ENCODE peak calls at places on chromosome 3, in eight cellular contexts. P is stomach, E is GM13977, K is GM12865, S is MCF 10A, C is A549, T is lung, Y is H1. J is an unnamed sample.

GRCh38 chr3:43288366-43288765 is 2.0 kb downstream of the SNRK start:
- DNase-seq in P (no peak), E (peak), K (peak), S (peak), C (no peak), T (no peak), Y (no peak), J (no peak)

GRCh38 chr3:18425641-18426403 is 683 bp upstream of the SATB1 start:
- DNase-seq in P (peak), E (peak), K (no peak), S (no peak), C (no peak), T (peak), Y (no peak), J (no peak)

GRCh38 chr3:163626753-163627152 is 1451.5 kb downstream of the SI start:
- DNase-seq in P (no peak), E (no peak), K (no peak), S (no peak), C (no peak), T (no peak), Y (no peak), J (no peak)

GRCh38 chr3:105537371-105538075 is 170.8 kb downstream of the ALCAM start:
- DNase-seq in P (no peak), E (no peak), K (no peak), S (no peak), C (no peak), T (no peak), Y (no peak), J (no peak)

GRCh38 chr3:15647629-15648167 is 46.2 kb downstream of the BTD start:
- DNase-seq in P (no peak), E (peak), K (peak), S (peak), C (no peak), T (no peak), Y (no peak), J (peak)

GRCh38 chr3:14235003-14235876 is 56.6 kb downstream of the LSM3 start:
- DNase-seq in P (peak), E (no peak), K (no peak), S (peak), C (no peak), T (peak), Y (no peak), J (no peak)

GRCh38 chr3:181622365-181622764 is 89.4 kb upstream of the SOX2 start:
- DNase-seq in P (no peak), E (no peak), K (no peak), S (peak), C (no peak), T (no peak), Y (no peak), J (no peak)

GRCh38 chr3:100063929-100064461 is 50.3 kb downstream of the FILIP1L start:
- DNase-seq in P (no peak), E (no peak), K (no peak), S (no peak), C (no peak), T (no peak), Y (no peak), J (no peak)

GRCh38 chr3:133930341-133930933 is 34.8 kb upstream of the RAB6B start:
- DNase-seq in P (no peak), E (peak), K (peak), S (peak), C (peak), T (peak), Y (no peak), J (peak)

GRCh38 chr3:17442332-17443049 is 299.9 kb downstream of the TBC1D5 start:
- DNase-seq in P (no peak), E (no peak), K (no peak), S (no peak), C (no peak), T (no peak), Y (no peak), J (no peak)

GRCh38 chr3:6542795-6543194 is 318.1 kb upstream of the GRM7 start:
- DNase-seq in P (no peak), E (no peak), K (no peak), S (no peak), C (no peak), T (no peak), Y (no peak), J (no peak)

GRCh38 chr3:157542711-157543485 is 39.7 kb upstream of the VEPH1 start:
- DNase-seq in P (peak), E (no peak), K (no peak), S (peak), C (peak), T (peak), Y (peak), J (no peak)

GRCh38 chr3:49428697-49429100 is 425 bp downstream of the NICN1 start:
- DNase-seq in P (no peak), E (no peak), K (no peak), S (no peak), C (peak), T (no peak), Y (no peak), J (no peak)

GRCh38 chr3:45507820-45508317 is 86.7 kb upstream of the LIMD1 start:
- DNase-seq in P (no peak), E (no peak), K (no peak), S (no peak), C (no peak), T (no peak), Y (no peak), J (no peak)

GRCh38 chr3:69458798-69459197 is 72.9 kb upstream of the FRMD4B start:
- DNase-seq in P (no peak), E (no peak), K (no peak), S (peak), C (no peak), T (no peak), Y (no peak), J (no peak)

GRCh38 chr3:195587406-195587805 is 3.7 kb upstream of the APOD start:
- DNase-seq in P (no peak), E (no peak), K (no peak), S (no peak), C (no peak), T (no peak), Y (no peak), J (no peak)

GRCh38 chr3:63519426-63519825 is 133.0 kb upstream of the SNTN start:
- DNase-seq in P (no peak), E (no peak), K (no peak), S (peak), C (no peak), T (no peak), Y (no peak), J (no peak)

GRCh38 chr3:48412375-48413001 is 17.4 kb downstream of the PLXNB1 start:
- DNase-seq in P (no peak), E (no peak), K (no peak), S (no peak), C (no peak), T (no peak), Y (no peak), J (no peak)

GRCh38 chr3:17672506-17672905 is 69.9 kb downstream of the TBC1D5 start:
- DNase-seq in P (no peak), E (no peak), K (no peak), S (no peak), C (no peak), T (no peak), Y (no peak), J (no peak)

GRCh38 chr3:141412087-141412935 is 44.0 kb downstream of the ZBTB38 start:
- DNase-seq in P (peak), E (peak), K (peak), S (peak), C (peak), T (no peak), Y (no peak), J (peak)

GRCh38 chr3:144864646-144865045 is 893.0 kb downstream of the DIPK2A start:
- DNase-seq in P (no peak), E (no peak), K (no peak), S (peak), C (no peak), T (no peak), Y (no peak), J (no peak)

GRCh38 chr3:173750095-173750494 is 352.6 kb downstream of the NLGN1 start:
- DNase-seq in P (no peak), E (no peak), K (no peak), S (no peak), C (no peak), T (no peak), Y (no peak), J (peak)

GRCh38 chr3:159130108-159130507 is 328.3 kb downstream of the MFSD1 start:
- DNase-seq in P (no peak), E (no peak), K (peak), S (peak), C (no peak), T (no peak), Y (peak), J (no peak)
- TF ChIP-seq CTCF in P (no peak), E (peak), K (peak), S (peak), C (peak), T (no peak), Y (peak), J (peak)

DNA sequence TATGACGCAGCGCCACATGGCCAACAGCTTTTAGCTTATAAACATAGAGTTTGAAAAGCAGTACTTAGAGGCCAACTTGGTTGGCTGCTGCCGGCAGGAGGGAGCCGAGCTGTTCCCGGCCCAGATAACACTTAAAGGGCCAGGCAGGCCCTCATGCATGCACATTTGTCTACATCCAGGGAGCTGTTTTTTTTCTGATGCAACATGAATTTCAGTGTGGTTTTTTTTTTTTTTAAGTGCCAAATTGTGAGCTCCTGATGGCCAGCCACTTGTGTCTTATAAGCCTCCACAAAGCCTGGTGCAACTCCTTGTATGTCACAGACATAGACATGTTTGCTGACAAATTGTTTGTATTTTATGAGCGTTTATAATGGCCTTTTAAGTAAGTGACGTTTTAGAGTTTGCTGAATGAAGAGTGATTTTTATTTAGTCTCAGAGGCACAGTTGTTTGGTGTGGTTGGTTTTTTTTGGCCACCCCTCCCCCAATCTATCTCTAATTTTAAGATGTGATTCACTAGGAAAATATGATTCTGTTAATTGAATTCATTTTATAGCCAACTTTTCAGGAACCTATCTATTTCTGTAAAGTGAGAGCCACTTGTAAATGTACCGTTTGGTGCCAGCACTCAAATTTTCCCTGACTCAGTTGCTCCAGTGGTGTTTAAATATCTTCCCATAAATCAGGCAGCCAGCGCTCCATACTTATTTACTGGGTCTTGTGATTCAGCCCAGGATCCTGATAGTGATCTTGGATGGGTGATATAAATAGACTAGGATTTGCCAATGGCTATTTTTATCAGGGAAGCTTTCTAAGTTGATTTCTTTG is 134.3 kb downstream of the VGLL4 start:
- DNase-seq in P (peak), E (no peak), K (no peak), S (peak), C (no peak), T (peak), Y (no peak), J (peak)
- TF ChIP-seq CTCF in P (no peak), E (no peak), K (no peak), S (no peak), C (no peak), T (no peak), Y (no peak), J (no peak)

GRCh38 chr3:22189616-22190015 is 438.6 kb upstream of the ZNF385D start:
- DNase-seq in P (no peak), E (no peak), K (no peak), S (no peak), C (no peak), T (no peak), Y (no peak), J (no peak)
- TF ChIP-seq CTCF in P (no peak), E (no peak), K (no peak), S (no peak), C (no peak), T (no peak), Y (no peak), J (no peak)

GRCh38 chr3:74351213-74351612 is 263.2 kb downstream of the CNTN3 start:
- DNase-seq in P (no peak), E (no peak), K (no peak), S (no peak), C (no peak), T (no peak), Y (no peak), J (no peak)

GRCh38 chr3:74348421-74348820 is 266.0 kb downstream of the CNTN3 start:
- DNase-seq in P (no peak), E (no peak), K (no peak), S (no peak), C (no peak), T (no peak), Y (no peak), J (no peak)

GRCh38 chr3:74349035-74349434 is 265.4 kb downstream of the CNTN3 start:
- DNase-seq in P (no peak), E (no peak), K (no peak), S (no peak), C (no peak), T (no peak), Y (no peak), J (no peak)

GRCh38 chr3:74344865-74345264 is 269.6 kb downstream of the CNTN3 start:
- DNase-seq in P (no peak), E (no peak), K (no peak), S (peak), C (no peak), T (no peak), Y (no peak), J (no peak)

DNA sequence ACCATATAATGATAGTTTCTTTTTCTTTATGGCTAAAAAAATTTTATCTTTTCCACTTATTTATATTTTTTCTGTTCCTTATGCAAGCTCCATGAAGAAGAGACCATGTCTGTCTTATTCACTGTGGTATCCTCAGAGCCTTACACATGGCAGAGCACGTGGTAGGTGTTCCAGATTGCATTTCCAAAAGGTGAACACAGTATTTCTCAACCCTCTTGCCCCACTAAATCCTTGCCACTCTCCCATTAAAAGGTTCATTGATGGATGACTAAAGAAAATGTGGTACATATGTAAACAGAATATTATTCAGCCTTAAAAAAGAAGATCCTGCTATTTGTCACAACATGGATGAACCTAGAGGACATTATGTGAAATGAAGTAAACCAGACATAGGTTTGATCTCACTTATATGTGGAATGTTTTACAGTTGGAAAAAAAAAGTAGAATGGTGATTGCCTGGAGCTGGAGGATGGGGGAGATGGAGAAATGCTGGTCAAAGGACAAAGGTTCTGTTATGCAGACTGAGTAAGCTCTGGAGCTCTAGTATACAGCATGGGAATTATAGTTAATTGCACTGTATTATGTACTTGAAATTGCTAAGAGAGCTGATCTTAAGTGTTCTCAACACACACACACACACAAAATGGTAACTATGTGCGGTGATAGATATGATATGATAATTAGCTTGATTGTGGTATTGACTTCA is 266.7 kb downstream of the CNTN3 start:
- DNase-seq in P (no peak), E (no peak), K (no peak), S (no peak), C (no peak), T (no peak), Y (no peak), J (no peak)
- TF ChIP-seq CTCF in P (no peak), E (no peak), K (no peak), S (no peak), C (no peak), T (no peak), Y (no peak), J (no peak)

GRCh38 chr3:26712211-26713026 is 89.8 kb downstream of the LRRC3B start:
- DNase-seq in P (no peak), E (peak), K (peak), S (peak), C (peak), T (no peak), Y (no peak), J (no peak)
- TF ChIP-seq CTCF in P (peak), E (peak), K (peak), S (peak), C (peak), T (peak), Y (peak), J (no peak)

GRCh38 chr3:127485396-127486170 is 105.0 kb downstream of the TPRA1 start:
- DNase-seq in P (peak), E (no peak), K (no peak), S (no peak), C (no peak), T (peak), Y (no peak), J (no peak)

GRCh38 chr3:127486337-127486944 is 104.1 kb downstream of the TPRA1 start:
- DNase-seq in P (peak), E (peak), K (no peak), S (no peak), C (no peak), T (peak), Y (no peak), J (no peak)

GRCh38 chr3:127483902-127484591 is 106.5 kb downstream of the TPRA1 start:
- DNase-seq in P (peak), E (peak), K (peak), S (no peak), C (no peak), T (no peak), Y (no peak), J (no peak)

GRCh38 chr3:127483005-127483641 is 107.4 kb downstream of the TPRA1 start:
- DNase-seq in P (peak), E (no peak), K (no peak), S (no peak), C (no peak), T (no peak), Y (no peak), J (no peak)

GRCh38 chr3:127484601-127485388 is 105.7 kb downstream of the TPRA1 start:
- DNase-seq in P (peak), E (peak), K (peak), S (peak), C (no peak), T (no peak), Y (no peak), J (no peak)
- TF ChIP-seq CTCF in P (no peak), E (no peak), K (no peak), S (no peak), C (no peak), T (no peak), Y (no peak), J (no peak)